ENCODE peak calls at places on chromosome 21, in six cellular contexts. O is fibroblast of lung; N is NCI-H69; W is H7; U is left cardiac atrium; G is activated gamma-delta T cell treated with anti-CD3 and anti-CD28 coated beads, Interleukin-2, amount 50 U/mL, for 16 hours. L is an unnamed sample.
A peak's percentile ranks its signal among the peaks of the same experiment; 100 is the strongest.

GRCh38 chr21:35768187-35768586 is 292.1 kb downstream of the SETD4 start:
- DNase-seq in O (no peak), N (no peak), W (no peak), U (no peak), G (no peak), L (no peak)

GRCh38 chr21:39444406-39445145 is 1.0 kb downstream of the LCA5L start:
- DNase-seq in O (peak; percentile 22), N (peak; percentile 41), W (no peak), U (no peak), G (no peak), L (no peak)

GRCh38 chr21:41431788-41432548 is 5.9 kb downstream of the MX1 start:
- DNase-seq in O (no peak), N (no peak), W (no peak), U (no peak), G (no peak), L (no peak)

GRCh38 chr21:44844256-44844655 is 26.4 kb upstream of the SUMO3 start:
- DNase-seq in O (no peak), N (no peak), W (peak; percentile 90), U (no peak), G (no peak), L (no peak)

GRCh38 chr21:43758132-43758619 is 17.9 kb downstream of the CSTB start:
- DNase-seq in O (peak; percentile 77), N (no peak), W (no peak), U (peak; percentile 55), G (no peak), L (no peak)

GRCh38 chr21:33299181-33299752 is 25.5 kb upstream of the IFNAR1 start:
- DNase-seq in O (no peak), N (peak; percentile 25), W (no peak), U (no peak), G (peak; percentile 10), L (no peak)

GRCh38 chr21:35528109-35529042 is 479.3 kb upstream of the RUNX1 start:
- DNase-seq in O (peak; percentile 20), N (no peak), W (no peak), U (no peak), G (no peak), L (peak; percentile 23)

GRCh38 chr21:29301703-29302102 is 3.0 kb downstream of the BACH1 start:
- DNase-seq in O (no peak), N (peak; percentile 14), W (no peak), U (no peak), G (no peak), L (no peak)

GRCh38 chr21:41497836-41498235 is 10.1 kb downstream of the TMPRSS2 start:
- DNase-seq in O (no peak), N (no peak), W (no peak), U (no peak), G (no peak), L (no peak)

GRCh38 chr21:46161800-46162592 is 6.6 kb upstream of the FTCD start:
- DNase-seq in O (no peak), N (no peak), W (peak; percentile 56), U (no peak), G (no peak), L (no peak)

GRCh38 chr21:46001821-46002681 is 20.5 kb downstream of the COL6A1 start:
- DNase-seq in O (no peak), N (no peak), W (no peak), U (peak; percentile 23), G (no peak), L (no peak)